ENCODE peak calls at places on chromosome 17, in seven cellular contexts. H is activated CD8-positive, alpha-beta T cell treated with anti-CD3 and anti-CD28 coated beads for 36 hours; F is mammary epithelial cell; P is A549; X is H9; S is AG04449; T is esophagus squamous epithelium. E is an unnamed sample.

GRCh38 chr17:41678411-41678906 is 10.2 kb upstream of the EIF1 start:
- DNase-seq in H (no peak), F (peak; percentile 65), P (no peak), X (no peak), S (no peak), T (no peak), E (no peak)

GRCh38 chr17:64411999-64412771 is 21.5 kb upstream of the PECAM1 start:
- DNase-seq in H (no peak), F (no peak), P (no peak), X (peak; percentile 84), S (no peak), T (no peak), E (no peak)

GRCh38 chr17:44188757-44189403 is 2.1 kb downstream of the TMUB2 start:
- DNase-seq in H (no peak), F (no peak), P (no peak), X (no peak), S (no peak), T (no peak), E (no peak)

GRCh38 chr17:72380737-72381136 is 259.9 kb downstream of the SOX9 start:
- DNase-seq in H (no peak), F (no peak), P (no peak), X (no peak), S (no peak), T (no peak), E (no peak)

GRCh38 chr17:5706835-5707234 is 122.5 kb upstream of the NLRP1 start:
- DNase-seq in H (peak; percentile 75), F (peak; percentile 26), P (peak; percentile 69), X (peak; percentile 89), S (peak; percentile 10), T (no peak), E (peak; percentile 18)

GRCh38 chr17:30278032-30278431 is 13.7 kb downstream of the BLMH start:
- DNase-seq in H (peak; percentile 11), F (no peak), P (peak; percentile 31), X (no peak), S (no peak), T (no peak), E (peak; percentile 4)

GRCh38 chr17:10754109-10754508 is 24.3 kb upstream of the TMEM220 start:
- DNase-seq in H (peak; percentile 54), F (no peak), P (peak; percentile 72), X (peak; percentile 87), S (no peak), T (no peak), E (no peak)

GRCh38 chr17:32111141-32111771 is 31.0 kb upstream of the RHOT1 start:
- DNase-seq in H (peak; percentile 74), F (no peak), P (no peak), X (peak; percentile 84), S (no peak), T (no peak), E (peak; percentile 42)

GRCh38 chr17:53765609-53766008 is 57.1 kb upstream of the KIF2B start:
- DNase-seq in H (no peak), F (peak; percentile 24), P (no peak), X (no peak), S (no peak), T (no peak), E (no peak)

GRCh38 chr17:43543771-43544575 is 2.2 kb downstream of the ETV4 start:
- DNase-seq in H (no peak), F (no peak), P (no peak), X (peak; percentile 78), S (no peak), T (no peak), E (no peak)

GRCh38 chr17:50120475-50121253 is 9.3 kb downstream of the SAMD14 start:
- DNase-seq in H (no peak), F (no peak), P (no peak), X (no peak), S (no peak), T (no peak), E (no peak)

GRCh38 chr17:42288985-42289862 is 926 bp downstream of the STAT5A start:
- DNase-seq in H (peak; percentile 72), F (no peak), P (no peak), X (peak; percentile 78), S (no peak), T (no peak), E (no peak)

GRCh38 chr17:34892864-34893263 is 68.4 kb downstream of the CCT6B start:
- DNase-seq in H (peak; percentile 19), F (no peak), P (peak; percentile 50), X (peak; percentile 78), S (no peak), T (no peak), E (no peak)

GRCh38 chr17:80364091-80364691 is 50.8 kb upstream of the ENDOV start:
- DNase-seq in H (peak; percentile 47), F (peak; percentile 24), P (peak; percentile 37), X (peak; percentile 75), S (no peak), T (no peak), E (no peak)

GRCh38 chr17:74737299-74738050 is 419 bp downstream of the RAB37 start:
- DNase-seq in H (peak; percentile 68), F (no peak), P (peak; percentile 80), X (peak; percentile 93), S (no peak), T (no peak), E (no peak)

GRCh38 chr17:35742896-35743477 is 10.1 kb downstream of the GAS2L2 start:
- DNase-seq in H (no peak), F (no peak), P (no peak), X (no peak), S (no peak), T (no peak), E (no peak)

GRCh38 chr17:3552916-3553315 is 4.7 kb downstream of the TRPV3 start:
- DNase-seq in H (no peak), F (no peak), P (no peak), X (peak; percentile 25), S (no peak), T (no peak), E (no peak)

GRCh38 chr17:3549610-3550162 is 7.9 kb downstream of the TRPV3 start:
- DNase-seq in H (no peak), F (no peak), P (no peak), X (no peak), S (no peak), T (no peak), E (no peak)

GRCh38 chr17:3553419-3554401 is 3.9 kb downstream of the TRPV3 start:
- DNase-seq in H (no peak), F (no peak), P (no peak), X (peak; percentile 26), S (no peak), T (no peak), E (no peak)

GRCh38 chr17:3554440-3554839 is 3.2 kb downstream of the TRPV3 start:
- DNase-seq in H (no peak), F (no peak), P (no peak), X (peak; percentile 23), S (no peak), T (no peak), E (no peak)

GRCh38 chr17:3551189-3551588 is 6.4 kb downstream of the TRPV3 start:
- DNase-seq in H (no peak), F (no peak), P (no peak), X (peak; percentile 57), S (no peak), T (no peak), E (no peak)
- TF ChIP-seq CTCF in H (no peak), F (no peak), P (no peak), X (peak; percentile 47), S (no peak), T (no peak), E (no peak)

DNA sequence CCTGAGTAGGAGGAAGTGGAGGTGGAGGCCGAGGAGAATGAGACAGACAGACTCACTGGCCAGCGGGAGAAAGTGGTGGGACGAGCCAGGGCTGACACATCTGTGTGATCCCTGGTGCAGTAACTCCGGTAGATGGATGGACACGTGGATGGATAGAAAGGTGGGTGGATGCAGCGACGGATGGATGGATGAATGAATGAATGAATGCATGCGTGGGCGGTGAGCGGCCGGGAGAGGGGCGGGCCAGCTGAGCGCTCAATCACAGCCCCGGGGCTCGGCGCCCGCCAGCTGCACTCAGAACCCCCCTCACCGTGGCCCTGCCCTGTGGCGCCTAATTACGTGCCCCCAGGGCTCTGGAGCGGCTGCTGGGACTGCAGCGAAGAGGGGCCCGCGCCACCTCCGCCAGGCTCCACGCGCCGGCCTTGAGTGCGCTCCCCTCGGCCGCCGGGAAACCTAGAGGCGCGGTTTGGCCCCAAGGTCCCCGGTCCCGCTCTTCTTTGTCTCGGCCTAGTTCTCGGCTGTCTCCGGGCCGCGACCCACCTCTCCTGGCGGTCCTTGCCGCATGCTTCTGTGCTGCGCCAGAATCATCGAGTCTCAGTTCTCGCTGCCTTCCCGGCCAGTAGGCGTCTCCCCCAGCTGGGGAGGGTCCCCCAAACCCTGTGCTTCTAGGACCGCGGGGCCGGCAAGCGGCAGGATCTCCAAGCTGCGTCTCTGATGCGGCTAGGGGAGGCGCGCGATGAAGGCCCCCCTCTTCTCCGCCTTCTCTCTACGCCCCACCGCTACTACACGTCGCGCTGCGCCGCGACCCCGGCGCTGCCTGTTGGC is 41.0 kb downstream of the RAI1 start:
- DNase-seq in H (no peak), F (no peak), P (no peak), X (peak; percentile 67), S (no peak), T (no peak), E (no peak)
- TF ChIP-seq CTCF in H (no peak), F (no peak), P (no peak), X (peak; percentile 22), S (no peak), T (no peak), E (no peak)

DNA sequence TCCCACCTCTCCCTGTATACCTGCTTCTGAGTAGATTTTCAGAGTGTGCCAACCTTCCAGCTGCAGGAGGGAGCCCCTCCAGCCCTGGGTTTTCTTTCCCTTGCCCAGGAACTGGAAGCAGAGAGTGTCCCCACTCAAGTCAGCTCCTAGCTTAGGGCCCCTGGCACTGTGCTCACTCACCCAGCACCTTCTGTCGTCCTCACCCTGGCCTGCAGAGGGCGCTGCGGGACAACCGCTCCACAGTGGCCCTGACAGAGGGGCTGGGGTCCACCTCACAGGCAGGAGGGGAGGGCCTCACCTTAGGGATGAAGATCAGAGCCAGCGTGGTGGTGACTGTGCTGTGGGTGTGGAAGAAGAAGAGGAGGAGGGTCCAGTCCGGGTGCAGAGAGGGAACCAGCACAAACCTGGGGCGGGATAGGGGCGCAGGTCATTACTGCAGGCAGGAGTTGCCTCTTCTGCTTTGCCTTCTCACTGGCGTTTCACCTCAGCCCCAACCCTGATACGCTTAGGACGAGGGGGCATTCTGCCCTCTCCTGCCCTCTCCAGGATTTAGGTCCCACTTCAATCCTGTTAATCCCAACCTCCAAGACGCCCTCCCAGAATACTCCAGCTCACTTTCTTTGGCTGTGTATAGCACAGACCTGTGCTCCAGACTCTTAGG is 10.0 kb downstream of the GPR179 start:
- DNase-seq in H (peak; percentile 77), F (no peak), P (peak; percentile 59), X (peak; percentile 93), S (no peak), T (no peak), E (no peak)
- TF ChIP-seq CTCF in H (peak; percentile 82), F (peak; percentile 73), P (peak; percentile 63), X (peak; percentile 98), S (peak; percentile 75), T (peak; percentile 39), E (peak; percentile 56)

DNA sequence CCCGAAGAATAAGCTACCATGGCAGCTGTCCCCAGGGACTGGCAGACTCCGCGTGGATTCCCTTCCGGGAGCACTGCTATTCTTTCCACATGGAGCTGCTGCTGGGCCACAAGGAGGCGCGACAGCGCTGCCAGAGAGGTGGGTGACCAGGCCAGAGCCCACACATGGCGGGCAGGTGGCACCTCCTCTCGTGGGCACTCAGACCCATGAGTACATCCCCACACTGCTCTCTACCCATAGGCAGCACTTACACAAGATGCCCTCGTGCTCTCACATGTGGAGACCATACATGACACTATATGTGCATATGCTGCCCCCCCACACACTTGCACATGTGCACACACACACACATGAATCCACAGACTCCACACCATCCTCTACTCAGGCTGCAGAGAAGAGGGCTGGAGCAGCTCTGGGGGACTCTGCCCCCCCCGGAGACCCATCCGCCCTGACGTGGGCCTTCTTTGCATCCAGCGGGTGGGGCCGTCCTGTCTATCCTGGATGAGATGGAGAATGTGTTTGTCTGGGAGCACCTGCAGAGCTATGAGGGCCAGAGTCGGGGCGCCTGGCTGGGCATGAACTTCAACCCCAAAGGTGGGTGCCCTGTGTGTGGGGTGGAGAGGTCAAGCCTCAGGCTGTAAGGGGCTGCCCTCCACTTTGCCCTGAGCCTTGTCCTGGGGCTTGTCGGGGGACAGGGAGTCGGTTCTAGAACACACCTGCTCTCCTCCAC is 62.9 kb downstream of the MRC2 start:
- DNase-seq in H (no peak), F (no peak), P (no peak), X (peak; percentile 37), S (no peak), T (no peak), E (no peak)
- TF ChIP-seq CTCF in H (no peak), F (no peak), P (peak; percentile 22), X (no peak), S (no peak), T (no peak), E (no peak)